ENCODE peak calls at places on chromosomes 1 and 21, in five cellular contexts. O is stomach, S is fibroblast of lung, L is neural progenitor cell, A is thoracic aorta. B is an unnamed sample. For H3K4me1, the result is how much of the 10 kb centered on the place peaks cover.

GRCh38 chr1:33047839-33048305 is 11.2 kb upstream of the AK2 start:
- DNase-seq in O (no peak), A (no peak), S (peak), L (no peak), B (no peak)

GRCh38 chr1:59445040-59445439 is 148.1 kb downstream of the FGGY start:
- DNase-seq in O (peak), L (no peak), S (peak), A (no peak), B (no peak)

GRCh38 chr1:12469990-12470389 is 148.0 kb downstream of the DHRS3 start:
- DNase-seq in L (no peak), S (no peak), A (no peak), O (no peak), B (no peak)

GRCh38 chr1:162663086-162663485 is 30.8 kb downstream of the DDR2 start:
- DNase-seq in O (no peak), S (no peak), L (no peak), A (no peak), B (no peak)

GRCh38 chr1:23902611-23903278 is 10.4 kb downstream of the CNR2 start:
- DNase-seq in L (peak), S (no peak), A (no peak), O (no peak), B (no peak)

GRCh38 chr1:34320081-34320480 is 143.4 kb downstream of the C1orf94 start:
- DNase-seq in A (no peak), S (no peak), O (no peak), L (no peak), B (no peak)

GRCh38 chr1:161218301-161219077 is 3.4 kb downstream of the FCER1G start:
- DNase-seq in L (no peak), A (no peak), S (no peak), O (no peak), B (no peak)

GRCh38 chr1:229221106-229222019 is 49.5 kb upstream of the RAB4A start:
- DNase-seq in A (no peak), O (peak), L (no peak), S (peak), B (no peak)

GRCh38 chr1:7902478-7903084 is 38.1 kb downstream of the TNFRSF9 start:
- DNase-seq in A (no peak), L (peak), S (peak), O (peak), B (peak)

GRCh38 chr1:205535866-205536758 is 31.6 kb downstream of the CDK18 start:
- DNase-seq in A (no peak), S (no peak), L (no peak), O (peak), B (no peak)

GRCh38 chr1:56063461-56063860 is 515.9 kb downstream of the PLPP3 start:
- DNase-seq in L (no peak), A (no peak), S (no peak), O (no peak), B (no peak)

GRCh38 chr1:4054957-4055676 is 155.0 kb upstream of the C1orf174 start:
- DNase-seq in S (no peak), L (no peak), A (no peak), O (no peak), B (no peak)

GRCh38 chr1:101884621-101885020 is 112.1 kb downstream of the OLFM3 start:
- DNase-seq in A (no peak), S (no peak), O (no peak), L (peak), B (no peak)

GRCh38 chr1:3312894-3313578 is 141.4 kb upstream of the ARHGEF16 start:
- DNase-seq in L (peak), A (peak), O (peak), S (peak), B (peak)

GRCh38 chr1:31122101-31122735 is 56.7 kb upstream of the PUM1 start:
- DNase-seq in O (no peak), L (peak), S (no peak), A (no peak), B (no peak)

GRCh38 chr1:22332795-22333499 is 118.7 kb upstream of the ZBTB40 start:
- DNase-seq in L (no peak), O (no peak), A (no peak), S (no peak), B (no peak)

GRCh38 chr1:198776602-198777029 is 137.8 kb downstream of the PTPRC start:
- DNase-seq in S (peak), O (no peak), A (no peak), L (no peak), B (peak)

GRCh38 chr1:172753964-172754363 is 95.1 kb downstream of the FASLG start:
- DNase-seq in L (no peak), S (no peak), O (no peak), A (no peak), B (no peak)

GRCh38 chr1:231420959-231421615 is 1.0 kb downstream of the EGLN1 start:
- DNase-seq in O (peak), L (peak), A (no peak), S (peak), B (peak)

GRCh38 chr1:29384496-29385015 is 148.2 kb downstream of the PTPRU start:
- DNase-seq in S (no peak), A (no peak), O (no peak), L (no peak), B (no peak)

GRCh38 chr1:29382851-29383588 is 146.7 kb downstream of the PTPRU start:
- DNase-seq in O (no peak), S (no peak), L (no peak), A (no peak), B (no peak)

GRCh38 chr1:29385966-29386365 is 149.6 kb downstream of the PTPRU start:
- DNase-seq in A (no peak), O (no peak), L (no peak), S (no peak), B (no peak)

GRCh38 chr1:29381426-29381825 is 145.1 kb downstream of the PTPRU start:
- DNase-seq in A (no peak), O (no peak), S (no peak), L (no peak), B (no peak)

GRCh38 chr1:29383972-29384371 is 147.7 kb downstream of the PTPRU start:
- DNase-seq in A (no peak), S (peak), L (no peak), O (no peak), B (no peak)
- H3K4me1 ChIP-seq in A (under half), S (under half), L (under half), O (under half), B (under half)

GRCh38 chr1:19456915-19457554 is 28.3 kb downstream of the CAPZB start:
- DNase-seq in A (no peak), S (peak), O (no peak), L (peak), B (no peak)
- H3K4me1 ChIP-seq in A (half or more), S (under half), O (half or more), L (half or more), B (under half)

DNA sequence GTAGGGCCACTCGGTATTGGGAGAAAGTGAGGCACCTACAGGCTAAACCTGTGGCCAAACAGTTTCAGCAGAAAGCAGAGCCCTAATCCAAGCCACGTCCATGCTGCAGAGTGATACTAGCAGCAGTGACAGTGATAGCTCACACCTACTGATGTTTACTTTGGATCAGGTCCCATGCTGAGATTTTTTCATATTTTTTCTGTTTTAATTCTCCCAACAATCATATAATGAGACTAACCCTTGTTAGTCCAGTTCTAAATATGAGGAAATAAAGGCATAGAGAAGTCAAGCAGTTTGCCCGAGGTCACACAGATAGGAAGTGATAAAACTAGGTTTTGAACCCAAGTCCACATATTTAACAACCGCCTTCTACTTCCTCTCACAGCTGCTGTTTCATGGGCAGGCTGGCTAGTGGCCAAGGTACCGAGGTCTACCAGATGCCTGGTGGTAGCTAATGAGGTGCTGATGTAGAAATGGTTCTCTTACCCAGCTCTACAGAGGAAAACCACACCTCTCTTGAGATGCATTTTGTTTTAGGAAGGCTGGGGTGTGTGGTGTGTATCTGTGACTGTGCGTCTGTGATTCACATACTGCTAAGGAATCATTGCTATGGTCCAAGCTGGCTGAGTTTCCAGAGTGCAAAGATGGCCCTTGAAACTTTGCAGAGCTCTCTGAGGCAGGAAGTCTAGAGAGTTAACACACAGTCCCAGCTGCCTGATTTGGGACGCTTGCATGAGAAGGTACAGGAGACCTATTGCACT is 80.3 kb upstream of the ARTN start:
- DNase-seq in O (peak), L (no peak), S (peak), A (no peak), B (peak)
- H3K4me1 ChIP-seq in O (under half), L (under half), S (under half), A (under half), B (under half)

GRCh38 chr21:17783003-17783402 is 36.2 kb downstream of the C21orf91 start:
- DNase-seq in S (no peak), A (no peak), L (no peak), O (no peak), B (no peak)

GRCh38 chr21:17782051-17782450 is 37.1 kb downstream of the C21orf91 start:
- DNase-seq in O (no peak), S (no peak), A (no peak), L (no peak), B (no peak)

GRCh38 chr21:17781524-17781923 is 37.6 kb downstream of the C21orf91 start:
- DNase-seq in A (no peak), L (no peak), O (no peak), S (no peak), B (no peak)

GRCh38 chr21:17779486-17779885 is 39.7 kb downstream of the C21orf91 start:
- DNase-seq in A (no peak), O (no peak), L (no peak), S (no peak), B (no peak)

DNA sequence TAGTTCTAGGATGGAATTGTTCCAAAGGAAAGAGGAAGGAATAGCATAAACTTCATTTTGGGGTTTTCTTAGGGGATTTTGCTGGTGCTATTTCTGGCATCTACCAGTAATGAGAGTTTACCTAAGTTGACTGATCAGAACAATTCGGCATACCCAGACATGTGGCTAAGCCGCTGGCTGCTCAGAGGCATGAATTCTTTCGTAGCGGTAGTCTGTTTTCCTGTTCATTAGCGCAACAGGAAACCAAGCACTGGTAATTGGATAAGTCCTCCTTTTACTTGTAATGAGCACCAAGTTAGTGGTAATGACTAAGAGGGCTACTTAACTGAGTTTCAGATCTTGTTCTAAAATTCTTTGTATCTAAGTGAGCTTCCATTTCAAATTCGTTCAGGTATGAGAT is 38.6 kb downstream of the C21orf91 start:
- DNase-seq in L (peak), A (no peak), S (no peak), O (no peak), B (no peak)
- H3K4me1 ChIP-seq in L (under half), A (under half), S (under half), O (under half), B (under half)

GRCh38 chr21:36325373-36326010 is 5.5 kb downstream of the MORC3 start:
- DNase-seq in L (no peak), O (no peak), S (no peak), A (no peak), B (no peak)

GRCh38 chr21:36330904-36331303 is 10.9 kb downstream of the MORC3 start:
- DNase-seq in L (peak), A (no peak), O (peak), S (peak), B (no peak)
- H3K4me1 ChIP-seq in L (under half), A (under half), O (half or more), S (under half), B (under half)

GRCh38 chr1:155241851-155242264 is 13.4 kb downstream of the ENTREP3 start:
- DNase-seq in S (no peak), A (no peak), L (no peak), O (no peak), B (no peak)

GRCh38 chr1:155244368-155245162 is 10.7 kb downstream of the ENTREP3 start:
- DNase-seq in A (peak), O (peak), S (peak), L (peak), B (peak)

GRCh38 chr1:155241069-155241679 is 14.1 kb downstream of the ENTREP3 start:
- DNase-seq in A (no peak), S (peak), O (peak), L (peak), B (peak)

GRCh38 chr1:155245163-155245524 is 10.1 kb downstream of the ENTREP3 start:
- DNase-seq in L (no peak), O (no peak), S (no peak), A (no peak), B (no peak)

GRCh38 chr1:155242805-155243358 is 12.4 kb downstream of the ENTREP3 start:
- DNase-seq in A (no peak), S (no peak), L (no peak), O (no peak), B (no peak)
- H3K4me1 ChIP-seq in A (under half), S (under half), L (under half), O (under half), B (under half)

DNA sequence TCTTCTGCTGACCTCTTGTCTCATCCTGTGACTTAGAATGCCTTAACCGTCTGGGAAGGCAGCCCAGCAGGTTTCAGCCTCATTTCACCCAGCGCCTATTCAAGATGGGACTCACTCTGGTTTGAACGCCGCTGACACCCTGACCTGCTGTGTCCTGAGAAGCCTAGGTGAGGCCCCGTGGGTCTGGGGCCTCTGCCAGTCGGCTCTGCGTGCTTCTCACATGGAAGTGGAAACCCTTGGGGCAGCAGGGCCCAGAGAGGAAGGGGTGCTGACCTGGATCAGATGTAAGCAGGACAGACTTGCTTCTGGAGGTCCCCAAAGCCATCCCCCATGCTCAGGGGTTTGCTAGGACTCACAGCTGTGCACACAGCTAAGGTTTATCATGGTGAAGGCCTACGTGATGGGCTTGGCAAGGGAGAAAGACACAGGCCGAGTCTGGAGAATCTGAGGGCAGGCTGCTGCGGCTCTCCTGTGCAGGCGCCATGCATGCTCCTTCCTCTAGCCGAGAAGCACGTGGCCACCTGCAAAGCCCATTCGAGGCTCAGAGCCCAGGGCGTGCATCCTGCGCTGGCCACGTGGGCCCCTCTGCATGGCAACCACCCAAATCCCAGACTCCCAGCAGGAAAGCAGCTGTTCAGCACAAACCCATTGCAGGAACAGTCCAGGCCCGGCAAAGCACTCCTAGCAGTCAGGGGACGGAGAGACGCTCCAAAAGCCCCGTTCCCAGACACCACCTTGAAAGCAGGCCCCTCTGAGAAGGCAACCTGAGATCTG is 3.8 kb downstream of the TRPM2 start:
- DNase-seq in O (no peak), S (no peak), L (no peak), A (no peak), B (no peak)
- H3K4me1 ChIP-seq in O (under half), S (under half), L (under half), A (under half), B (under half)

GRCh38 chr1:211332839-211333238 is 6.2 kb downstream of the TRAF5 start:
- DNase-seq in S (no peak), L (no peak), O (no peak), A (no peak), B (no peak)

GRCh38 chr1:211335507-211336157 is 9.0 kb downstream of the TRAF5 start:
- DNase-seq in O (no peak), S (no peak), A (no peak), L (no peak), B (no peak)

GRCh38 chr1:211334986-211335385 is 8.4 kb downstream of the TRAF5 start:
- DNase-seq in A (no peak), S (no peak), O (no peak), L (no peak), B (no peak)

GRCh38 chr1:211332036-211332616 is 5.5 kb downstream of the TRAF5 start:
- DNase-seq in S (no peak), O (no peak), L (no peak), A (no peak), B (no peak)

GRCh38 chr1:211333906-211334305 is 7.3 kb downstream of the TRAF5 start:
- DNase-seq in A (no peak), L (no peak), S (no peak), O (no peak), B (no peak)
- H3K4me1 ChIP-seq in A (half or more), L (under half), S (under half), O (half or more), B (half or more)

DNA sequence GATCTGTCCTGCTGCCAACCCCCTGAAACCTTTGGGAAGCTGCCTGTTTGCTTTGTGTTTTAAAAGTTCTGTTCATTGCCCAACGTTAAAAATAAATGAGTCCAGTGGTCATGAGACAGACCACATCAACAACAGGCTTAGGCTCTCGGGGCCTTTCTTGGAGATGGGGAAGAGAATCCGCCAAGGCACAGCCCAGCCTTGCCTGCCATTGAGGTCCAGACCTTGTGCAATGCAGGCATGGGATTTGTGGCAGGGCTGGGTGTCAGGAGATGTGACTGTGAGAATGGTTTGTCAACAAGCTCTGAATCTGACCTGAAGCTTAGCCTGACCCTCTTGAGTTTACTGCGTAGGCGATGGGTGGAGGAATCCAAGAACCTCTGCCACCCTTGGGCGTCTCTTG is 4.2 kb downstream of the SPSB1 start:
- DNase-seq in A (no peak), O (no peak), S (no peak), L (no peak), B (peak)
- H3K4me1 ChIP-seq in A (under half), O (half or more), S (under half), L (under half), B (under half)